ENCODE peak calls at places on chromosomes 4 and X, in six cellular contexts. One of them, this sample, is unnamed.

GRCh38 chr4:75087865-75088264 is 154.9 kb downstream of the PARM1 start:
- ATAC-seq in heart right ventricle: no peak
- ATAC-seq in effector memory CD8-positive, alpha-beta T cell: no peak
- ATAC-seq in SK-N-SH treated with all-trans-retinoic acid at 6 μM for 48 hours: no peak
- ATAC-seq in left cardiac atrium: no peak
- ATAC-seq in Right ventricle myocardium superior: peak
- ATAC-seq in this sample: no peak

GRCh38 chrX:129013574-129013973 is 509.7 kb downstream of the SMARCA1 start:
- ATAC-seq in heart right ventricle: no peak
- ATAC-seq in effector memory CD8-positive, alpha-beta T cell: no peak
- ATAC-seq in SK-N-SH treated with all-trans-retinoic acid at 6 μM for 48 hours: no peak
- ATAC-seq in left cardiac atrium: no peak
- ATAC-seq in Right ventricle myocardium superior: no peak
- ATAC-seq in this sample: no peak

GRCh38 chr4:69523385-69524132 is 27.9 kb upstream of the UGT2B4 start:
- ATAC-seq in heart right ventricle: no peak
- ATAC-seq in effector memory CD8-positive, alpha-beta T cell: no peak
- ATAC-seq in SK-N-SH treated with all-trans-retinoic acid at 6 μM for 48 hours: no peak
- ATAC-seq in left cardiac atrium: no peak
- ATAC-seq in Right ventricle myocardium superior: no peak
- ATAC-seq in this sample: no peak

GRCh38 chrX:113522814-113523213 is 682.2 kb upstream of the AMOT start:
- ATAC-seq in heart right ventricle: no peak
- ATAC-seq in effector memory CD8-positive, alpha-beta T cell: no peak
- ATAC-seq in SK-N-SH treated with all-trans-retinoic acid at 6 μM for 48 hours: no peak
- ATAC-seq in left cardiac atrium: no peak
- ATAC-seq in Right ventricle myocardium superior: no peak
- ATAC-seq in this sample: no peak

GRCh38 chr4:109673303-109673702 is 29.9 kb downstream of the CASP6 start:
- ATAC-seq in heart right ventricle: no peak
- ATAC-seq in effector memory CD8-positive, alpha-beta T cell: no peak
- ATAC-seq in SK-N-SH treated with all-trans-retinoic acid at 6 μM for 48 hours: no peak
- ATAC-seq in left cardiac atrium: no peak
- ATAC-seq in Right ventricle myocardium superior: no peak
- ATAC-seq in this sample: no peak

GRCh38 chr4:150355858-150356455 is 226.0 kb upstream of the MAB21L2 start:
- ATAC-seq in heart right ventricle: no peak
- ATAC-seq in effector memory CD8-positive, alpha-beta T cell: no peak
- ATAC-seq in SK-N-SH treated with all-trans-retinoic acid at 6 μM for 48 hours: no peak
- ATAC-seq in left cardiac atrium: no peak
- ATAC-seq in Right ventricle myocardium superior: no peak
- ATAC-seq in this sample: no peak

GRCh38 chr4:7909966-7910720 is 29.5 kb downstream of the AFAP1 start:
- ATAC-seq in heart right ventricle: peak
- ATAC-seq in effector memory CD8-positive, alpha-beta T cell: no peak
- ATAC-seq in SK-N-SH treated with all-trans-retinoic acid at 6 μM for 48 hours: peak
- ATAC-seq in left cardiac atrium: peak
- ATAC-seq in Right ventricle myocardium superior: peak
- ATAC-seq in this sample: peak

GRCh38 chr4:173698557-173699262 is 168.7 kb upstream of the HAND2 start:
- ATAC-seq in heart right ventricle: peak
- ATAC-seq in effector memory CD8-positive, alpha-beta T cell: no peak
- ATAC-seq in SK-N-SH treated with all-trans-retinoic acid at 6 μM for 48 hours: peak
- ATAC-seq in left cardiac atrium: peak
- ATAC-seq in Right ventricle myocardium superior: peak
- ATAC-seq in this sample: no peak

GRCh38 chr4:164731827-164732474 is 22.0 kb upstream of the SMIM31 start:
- ATAC-seq in heart right ventricle: no peak
- ATAC-seq in effector memory CD8-positive, alpha-beta T cell: peak
- ATAC-seq in SK-N-SH treated with all-trans-retinoic acid at 6 μM for 48 hours: peak
- ATAC-seq in left cardiac atrium: peak
- ATAC-seq in Right ventricle myocardium superior: peak
- ATAC-seq in this sample: no peak

GRCh38 chrX:110180176-110180927 is 137.5 kb downstream of the AMMECR1 start:
- ATAC-seq in heart right ventricle: peak
- ATAC-seq in effector memory CD8-positive, alpha-beta T cell: no peak
- ATAC-seq in SK-N-SH treated with all-trans-retinoic acid at 6 μM for 48 hours: peak
- ATAC-seq in left cardiac atrium: peak
- ATAC-seq in Right ventricle myocardium superior: peak
- ATAC-seq in this sample: peak

GRCh38 chr4:101500742-101501141 is 153.4 kb upstream of the PPP3CA start:
- ATAC-seq in heart right ventricle: no peak
- ATAC-seq in effector memory CD8-positive, alpha-beta T cell: no peak
- ATAC-seq in SK-N-SH treated with all-trans-retinoic acid at 6 μM for 48 hours: no peak
- ATAC-seq in left cardiac atrium: no peak
- ATAC-seq in Right ventricle myocardium superior: no peak
- ATAC-seq in this sample: no peak

GRCh38 chr4:186844059-186844681 is 120.5 kb upstream of the FAT1 start:
- ATAC-seq in heart right ventricle: peak
- ATAC-seq in effector memory CD8-positive, alpha-beta T cell: no peak
- ATAC-seq in SK-N-SH treated with all-trans-retinoic acid at 6 μM for 48 hours: peak
- ATAC-seq in left cardiac atrium: peak
- ATAC-seq in Right ventricle myocardium superior: peak
- ATAC-seq in this sample: peak

GRCh38 chr4:121990489-121990888 is 38.6 kb upstream of the TRPC3 start:
- ATAC-seq in heart right ventricle: no peak
- ATAC-seq in effector memory CD8-positive, alpha-beta T cell: no peak
- ATAC-seq in SK-N-SH treated with all-trans-retinoic acid at 6 μM for 48 hours: no peak
- ATAC-seq in left cardiac atrium: no peak
- ATAC-seq in Right ventricle myocardium superior: no peak
- ATAC-seq in this sample: no peak